ENCODE peak calls at places on chromosomes 13 and 19, in eight cellular contexts. U is effector CD4-positive, alpha-beta T cell; I is MM.1S; E is C1 segment of cervical spinal cord; C is upper lobe of left lung; M is stimulated activated CD4-positive, alpha-beta T cell treated with anti-CD3 and anti-CD28 coated beads, Interleukin-4, amount 100 ng/mL, for 1 hour; A is Panc1; O is COR-L47. N is an unnamed sample.

GRCh38 chr19:40594251-40594650 is 6.9 kb upstream of the LTBP4 start:
- DNase-seq in U (no peak), I (no peak), E (no peak), C (no peak), M (no peak), A (no peak), O (peak), N (no peak)

GRCh38 chr13:20702945-20703784 is at the start of gene IL17D:
- DNase-seq in U (no peak), I (peak), E (peak), C (peak), M (peak), A (no peak), O (peak), N (peak)

GRCh38 chr13:98672947-98673545 is 79.4 kb downstream of the SLC15A1 start:
- DNase-seq in U (peak), I (peak), E (peak), C (no peak), M (peak), A (peak), O (peak), N (peak)

GRCh38 chr19:31139871-31140505 is 209.2 kb downstream of the TSHZ3 start:
- DNase-seq in U (no peak), I (no peak), E (no peak), C (no peak), M (no peak), A (no peak), O (no peak), N (no peak)

GRCh38 chr19:7710616-7711015 is 8.7 kb upstream of the FCER2 start:
- DNase-seq in U (no peak), I (no peak), E (no peak), C (no peak), M (no peak), A (no peak), O (no peak), N (no peak)

GRCh38 chr13:22428188-22428828 is 752.5 kb upstream of the SGCG start:
- DNase-seq in U (no peak), I (no peak), E (no peak), C (no peak), M (no peak), A (no peak), O (no peak), N (no peak)

GRCh38 chr19:46306501-46306900 is 9.7 kb downstream of the HIF3A start:
- DNase-seq in U (no peak), I (no peak), E (no peak), C (no peak), M (no peak), A (no peak), O (no peak), N (no peak)

GRCh38 chr13:101289764-101290163 is 126.5 kb downstream of the NALCN start:
- DNase-seq in U (no peak), I (no peak), E (no peak), C (peak), M (no peak), A (no peak), O (peak), N (no peak)

GRCh38 chr13:34294483-34295129 is 476.7 kb downstream of the RFC3 start:
- DNase-seq in U (no peak), I (no peak), E (no peak), C (no peak), M (no peak), A (no peak), O (no peak), N (no peak)

GRCh38 chr19:1935484-1936208 is 5.3 kb upstream of the CSNK1G2 start:
- DNase-seq in U (no peak), I (peak), E (peak), C (no peak), M (no peak), A (no peak), O (no peak), N (no peak)

GRCh38 chr13:104389722-104390121 is 1323.5 kb upstream of the SLC10A2 start:
- DNase-seq in U (no peak), I (no peak), E (no peak), C (no peak), M (no peak), A (no peak), O (no peak), N (no peak)

N was measured in mucosa of descending colon.